ENCODE peak calls at places on chromosome 5, in seven cellular contexts. G is psoas muscle, A is hepatocyte, O is Kasumi-1, Q is skeletal muscle cell, S is HT1080, E is islet precursor cell. Y is an unnamed sample.

GRCh38 chr5:76607353-76607871 is 15.8 kb downstream of the F2RL2 start:
- DNase-seq in G (no peak), A (peak; percentile 14), O (no peak), Q (no peak), S (no peak), E (no peak), Y (no peak)

GRCh38 chr5:40762716-40763115 is 7.0 kb upstream of the TTC33 start:
- DNase-seq in G (no peak), A (no peak), O (no peak), Q (no peak), S (no peak), E (no peak), Y (no peak)

GRCh38 chr5:168076561-168076991 is 214.9 kb upstream of the WWC1 start:
- DNase-seq in G (peak; percentile 56), A (peak; percentile 56), O (no peak), Q (peak; percentile 73), S (no peak), E (peak; percentile 77), Y (no peak)

GRCh38 chr5:4043135-4043534 is 447.5 kb downstream of the IRX1 start:
- DNase-seq in G (no peak), A (no peak), O (no peak), Q (no peak), S (no peak), E (no peak), Y (no peak)

GRCh38 chr5:42520203-42520602 is 97.0 kb downstream of the GHR start:
- DNase-seq in G (no peak), A (peak; percentile 42), O (no peak), Q (no peak), S (no peak), E (no peak), Y (no peak)

GRCh38 chr5:175202461-175203065 is 241.4 kb downstream of the DRD1 start:
- DNase-seq in G (no peak), A (peak; percentile 54), O (no peak), Q (no peak), S (peak; percentile 77), E (peak; percentile 71), Y (no peak)

GRCh38 chr5:66436721-66437120 is 159.5 kb upstream of the MAST4 start:
- DNase-seq in G (no peak), A (peak; percentile 5), O (no peak), Q (no peak), S (peak; percentile 15), E (peak; percentile 53), Y (no peak)

GRCh38 chr5:68456756-68457217 is 241.2 kb downstream of the PIK3R1 start:
- DNase-seq in G (no peak), A (peak; percentile 76), O (no peak), Q (no peak), S (peak; percentile 26), E (no peak), Y (no peak)

GRCh38 chr5:77945874-77946273 is 169.7 kb upstream of the TBCA start:
- DNase-seq in G (no peak), A (no peak), O (no peak), Q (no peak), S (no peak), E (no peak), Y (no peak)

GRCh38 chr5:56686337-56687198 is 128.8 kb upstream of the MAP3K1 start:
- DNase-seq in G (no peak), A (no peak), O (no peak), Q (no peak), S (no peak), E (no peak), Y (no peak)

GRCh38 chr5:69138796-69139195 is 28.2 kb upstream of the CCNB1 start:
- DNase-seq in G (no peak), A (no peak), O (no peak), Q (no peak), S (no peak), E (no peak), Y (no peak)

GRCh38 chr5:36403601-36404311 is 102.1 kb upstream of the RANBP3L start:
- DNase-seq in G (peak; percentile 76), A (no peak), O (peak; percentile 87), Q (peak; percentile 55), S (peak; percentile 98), E (no peak), Y (no peak)

GRCh38 chr5:116492016-116492623 is 82.5 kb downstream of the SEMA6A start:
- DNase-seq in G (no peak), A (no peak), O (peak; percentile 85), Q (peak; percentile 91), S (peak; percentile 94), E (no peak), Y (no peak)

GRCh38 chr5:139100825-139101224 is 97.3 kb downstream of the SIL1 start:
- DNase-seq in G (no peak), A (no peak), O (no peak), Q (peak; percentile 24), S (peak; percentile 76), E (no peak), Y (no peak)

GRCh38 chr5:36079200-36079761 is 12.6 kb upstream of the UGT3A2 start:
- DNase-seq in G (no peak), A (peak; percentile 77), O (peak; percentile 80), Q (peak; percentile 5), S (peak; percentile 49), E (peak; percentile 77), Y (no peak)

GRCh38 chr5:61486476-61486875 is 154.4 kb downstream of the ZSWIM6 start:
- DNase-seq in G (no peak), A (no peak), O (no peak), Q (no peak), S (no peak), E (no peak), Y (no peak)

GRCh38 chr5:181198905-181199519 is 6.0 kb downstream of the TRIM7 start:
- DNase-seq in G (no peak), A (no peak), O (no peak), Q (no peak), S (no peak), E (no peak), Y (no peak)

GRCh38 chr5:178784391-178784790 is 53.9 kb upstream of the ZNF354A start:
- DNase-seq in G (no peak), A (no peak), O (no peak), Q (no peak), S (no peak), E (no peak), Y (no peak)

GRCh38 chr5:3303777-3304176 is 291.9 kb upstream of the IRX1 start:
- DNase-seq in G (no peak), A (no peak), O (no peak), Q (no peak), S (peak; percentile 52), E (peak; percentile 41), Y (no peak)

GRCh38 chr5:1842026-1842819 is 40.5 kb downstream of the IRX4 start:
- DNase-seq in G (peak; percentile 6), A (no peak), O (no peak), Q (no peak), S (no peak), E (no peak), Y (no peak)

GRCh38 chr5:42944989-42945388 is 95.1 kb downstream of the ANXA2R start:
- DNase-seq in G (no peak), A (peak; percentile 54), O (peak; percentile 52), Q (peak; percentile 83), S (peak; percentile 94), E (peak; percentile 89), Y (no peak)

GRCh38 chr5:126198509-126198908 is 224.7 kb upstream of the GRAMD2B start:
- DNase-seq in G (no peak), A (no peak), O (no peak), Q (no peak), S (no peak), E (no peak), Y (no peak)

GRCh38 chr5:106940986-106941385 is 729.8 kb downstream of the EFNA5 start:
- DNase-seq in G (no peak), A (peak; percentile 65), O (no peak), Q (no peak), S (peak; percentile 13), E (no peak), Y (no peak)

GRCh38 chr5:56290378-56291057 is 57.4 kb upstream of the ANKRD55 start:
- DNase-seq in G (no peak), A (no peak), O (no peak), Q (no peak), S (no peak), E (no peak), Y (no peak)

GRCh38 chr5:1836891-1837880 is 36.0 kb downstream of the NDUFS6 start:
- DNase-seq in G (no peak), A (no peak), O (no peak), Q (no peak), S (no peak), E (no peak), Y (no peak)

GRCh38 chr5:136424835-136425694 is 59.7 kb upstream of the TRPC7 start:
- DNase-seq in G (peak; percentile 71), A (peak; percentile 90), O (peak; percentile 35), Q (peak; percentile 13), S (peak; percentile 34), E (peak; percentile 92), Y (no peak)

GRCh38 chr5:126410623-126411022 is 12.6 kb upstream of the GRAMD2B start:
- DNase-seq in G (no peak), A (no peak), O (no peak), Q (no peak), S (no peak), E (no peak), Y (no peak)

GRCh38 chr5:88188458-88189132 is 80.0 kb downstream of the TMEM161B start:
- DNase-seq in G (no peak), A (no peak), O (no peak), Q (no peak), S (no peak), E (no peak), Y (no peak)

GRCh38 chr5:127337876-127338275 is 47.3 kb downstream of the MEGF10 start:
- DNase-seq in G (no peak), A (no peak), O (no peak), Q (no peak), S (no peak), E (no peak), Y (no peak)

GRCh38 chr5:10585120-10585915 is 21.4 kb downstream of the ANKRD33B start:
- DNase-seq in G (no peak), A (no peak), O (no peak), Q (no peak), S (no peak), E (no peak), Y (no peak)

GRCh38 chr5:43560128-43560527 is 3.3 kb upstream of the PAIP1 start:
- DNase-seq in G (no peak), A (no peak), O (no peak), Q (peak; percentile 55), S (peak; percentile 53), E (no peak), Y (no peak)

GRCh38 chr5:9174446-9174845 is 371.4 kb downstream of the SEMA5A start:
- DNase-seq in G (no peak), A (no peak), O (no peak), Q (no peak), S (no peak), E (no peak), Y (no peak)